ENCODE peak calls at places on chromosomes 11 and 22, in six cellular contexts. N is retinal pigment epithelial cell; G is left ventricle myocardium inferior; S is activated naive CD4-positive, alpha-beta T cell treated with anti-CD3 and anti-CD28 coated beads, Interleukin-2, amount 10 ng/mL, durations not matched to agents 7 days and 5 days; M is stimulated activated CD8-positive, alpha-beta memory T cell treated with anti-CD3 and anti-CD28 coated beads, Interleukin-4, amount 100 ng/mL, for 48 hours; R is thoracic aorta. V is an unnamed sample.

GRCh38 chr11:8814923-8815240 is 96.1 kb upstream of the AKIP1 start:
- DNase-seq in N (no peak), G (no peak), S (no peak), M (no peak), R (no peak), V (no peak)

GRCh38 chr11:86559311-86559945 is 113.0 kb downstream of the ME3 start:
- DNase-seq in N (no peak), G (peak; percentile 47), S (no peak), M (no peak), R (no peak), V (no peak)

GRCh38 chr11:2190670-2191471 is 19.3 kb upstream of the TH start:
- DNase-seq in N (no peak), G (no peak), S (no peak), M (no peak), R (no peak), V (no peak)

GRCh38 chr11:84496122-84496521 is 1131.0 kb downstream of the DLG2 start:
- DNase-seq in N (no peak), G (no peak), S (no peak), M (no peak), R (no peak), V (no peak)

GRCh38 chr11:58866788-58867187 is 22.3 kb upstream of the GLYATL2 start:
- DNase-seq in N (no peak), G (no peak), S (no peak), M (no peak), R (no peak), V (no peak)

GRCh38 chr22:26065847-26066246 is 103.4 kb upstream of the SEZ6L start:
- DNase-seq in N (no peak), G (no peak), S (no peak), M (no peak), R (no peak), V (no peak)

GRCh38 chr11:24064309-24064903 is 432.4 kb upstream of the LUZP2 start:
- DNase-seq in N (no peak), G (no peak), S (no peak), M (no peak), R (no peak), V (no peak)

GRCh38 chr11:40542821-40543220 is 916.6 kb downstream of the LRRC4C start:
- DNase-seq in N (no peak), G (no peak), S (no peak), M (no peak), R (no peak), V (no peak)

GRCh38 chr11:9529333-9529648 is 44.2 kb upstream of the WEE1 start:
- DNase-seq in N (no peak), G (peak; percentile 26), S (no peak), M (no peak), R (no peak), V (no peak)

GRCh38 chr22:21591695-21592094 is 24.2 kb downstream of the UBE2L3 start:
- DNase-seq in N (no peak), G (peak; percentile 59), S (no peak), M (no peak), R (peak; percentile 18), V (no peak)

GRCh38 chr11:109435121-109435742 is 13.2 kb downstream of the C11orf87 start:
- DNase-seq in N (peak; percentile 19), G (no peak), S (no peak), M (no peak), R (no peak), V (no peak)

GRCh38 chr22:22618923-22619322 is 25.5 kb upstream of the GGTLC2 start:
- DNase-seq in N (no peak), G (no peak), S (no peak), M (no peak), R (no peak), V (no peak)

GRCh38 chr11:28289444-28289843 is 181.3 kb downstream of the METTL15 start:
- DNase-seq in N (no peak), G (no peak), S (no peak), M (no peak), R (no peak), V (no peak)

GRCh38 chr11:83645561-83645960 is 359.4 kb upstream of the CCDC90B start:
- DNase-seq in N (no peak), G (no peak), S (no peak), M (no peak), R (no peak), V (no peak)

GRCh38 chr11:110907629-110908028 is 195.4 kb upstream of the ARHGAP20 start:
- DNase-seq in N (peak; percentile 99), G (no peak), S (peak; percentile 30), M (no peak), R (no peak), V (no peak)

GRCh38 chr11:34052608-34053160 is 1.2 kb downstream of the CAPRIN1 start:
- DNase-seq in N (no peak), G (peak; percentile 21), S (peak; percentile 44), M (peak; percentile 47), R (no peak), V (no peak)

GRCh38 chr11:8531312-8531711 is 62.7 kb downstream of the STK33 start:
- DNase-seq in N (no peak), G (peak; percentile 44), S (no peak), M (no peak), R (no peak), V (no peak)

GRCh38 chr11:518463-519202 is 11.6 kb upstream of the RNH1 start:
- DNase-seq in N (peak; percentile 95), G (peak; percentile 89), S (peak; percentile 88), M (peak; percentile 92), R (peak; percentile 88), V (no peak)

V was measured in GM12864.